ENCODE peak calls at places on chromosomes 5 and 9, in four cellular contexts. Y, H, Q and J are unnamed samples.

GRCh38 chr9:4792572-4793411 is at the start of gene RCL1:
- DNase-seq in Q (peak), Y (peak), H (peak), J (peak)

GRCh38 chr5:109836280-109836679 is 146.6 kb downstream of the MAN2A1 start:
- DNase-seq in Q (no peak), H (no peak), Y (no peak), J (no peak)

GRCh38 chr5:56175465-56175864 is 57.7 kb downstream of the ANKRD55 start:
- DNase-seq in Q (no peak), Y (no peak), H (no peak), J (no peak)

GRCh38 chr5:39049298-39049697 is 24.9 kb downstream of the RICTOR start:
- DNase-seq in Q (no peak), H (no peak), Y (no peak), J (no peak)

GRCh38 chr5:147613359-147613758 is 103.5 kb upstream of the DPYSL3 start:
- DNase-seq in Q (no peak), Y (no peak), H (no peak), J (no peak)

GRCh38 chr5:84384604-84385575 is at the start of gene EDIL3:
- DNase-seq in H (no peak), Q (peak), Y (peak), J (peak)

GRCh38 chr5:125485003-125485641 is 738.7 kb upstream of the ZNF608 start:
- DNase-seq in Q (no peak), Y (no peak), H (no peak), J (peak)

GRCh38 chr5:127254729-127255284 is 35.8 kb upstream of the MEGF10 start:
- DNase-seq in Y (no peak), Q (no peak), H (no peak), J (no peak)

GRCh38 chr5:151568036-151568435 is 23.1 kb downstream of the FAT2 start:
- DNase-seq in H (no peak), Y (no peak), Q (peak), J (no peak)

GRCh38 chr5:139690385-139691274 is 42.5 kb downstream of the CXXC5 start:
- DNase-seq in H (no peak), Y (no peak), Q (no peak), J (peak)

GRCh38 chr9:120331913-120332312 is 248.1 kb downstream of the CDK5RAP2 start:
- DNase-seq in H (no peak), Q (no peak), Y (no peak), J (no peak)

GRCh38 chr9:70324963-70325362 is 66.2 kb downstream of the SMC5 start:
- DNase-seq in H (no peak), Y (no peak), Q (no peak), J (no peak)

GRCh38 chr5:150289551-150290390 is at the start of gene CAMK2A:
- DNase-seq in H (no peak), Q (no peak), Y (peak), J (no peak)

GRCh38 chr5:168528521-168529360 is at the start of gene FBLL1:
- DNase-seq in H (peak), Q (no peak), Y (peak), J (peak)

GRCh38 chr5:160434022-160434531 is 12.4 kb downstream of the PTTG1 start:
- DNase-seq in Y (peak), H (no peak), Q (no peak), J (peak)

GRCh38 chr9:95670122-95670521 is 153.4 kb upstream of the PTCH1 start:
- DNase-seq in H (no peak), Q (no peak), Y (no peak), J (no peak)

GRCh38 chr5:143106175-143106574 is 297.3 kb downstream of the NR3C1 start:
- DNase-seq in Q (no peak), H (no peak), Y (peak), J (no peak)

GRCh38 chr9:109857337-109857736 is 77.3 kb downstream of the PALM2AKAP2 start:
- DNase-seq in H (no peak), Y (no peak), Q (no peak), J (no peak)

GRCh38 chr9:27373851-27374250 is 76.9 kb upstream of the EQTN start:
- DNase-seq in H (no peak), Q (no peak), Y (no peak), J (no peak)

GRCh38 chr9:129491486-129491855 is 129.4 kb downstream of the C9orf50 start:
- DNase-seq in Q (no peak), Y (no peak), H (no peak), J (no peak)

GRCh38 chr9:120926397-120926928 is at the start of gene TRAF1:
- DNase-seq in Y (no peak), H (no peak), Q (peak), J (no peak)

GRCh38 chr9:88007291-88007650 is 32.9 kb upstream of the CDK20 start:
- DNase-seq in Q (no peak), H (peak), Y (peak), J (no peak)

GRCh38 chr9:25648116-25648515 is 30.1 kb downstream of the TUSC1 start:
- DNase-seq in H (no peak), Q (no peak), Y (no peak), J (no peak)

GRCh38 chr9:1276474-1276873 is 226.3 kb downstream of the DMRT2 start:
- DNase-seq in Q (no peak), Y (no peak), H (no peak), J (no peak)

GRCh38 chr9:27632254-27632653 is 59.0 kb upstream of the C9orf72 start:
- DNase-seq in Q (no peak), H (no peak), Y (no peak), J (no peak)

GRCh38 chr5:122258241-122258640 is 53.8 kb upstream of the SNCAIP start:
- DNase-seq in Q (no peak), H (no peak), Y (no peak), J (no peak)

GRCh38 chr9:80157561-80157983 is 585.8 kb downstream of the TLE4 start:
- DNase-seq in Y (no peak), Q (no peak), H (no peak), J (no peak)

GRCh38 chr9:4740623-4741364 is at the start of gene AK3:
- DNase-seq in H (peak), Q (peak), Y (peak), J (peak)

GRCh38 chr9:18233311-18233710 is 240.6 kb upstream of the ADAMTSL1 start:
- DNase-seq in H (no peak), Q (no peak), Y (no peak), J (no peak)

GRCh38 chr9:631596-631995 is 209.9 kb upstream of the DMRT1 start:
- DNase-seq in Y (no peak), Q (no peak), H (no peak), J (no peak)

GRCh38 chr5:110262754-110263153 is 463.7 kb downstream of the TMEM232 start:
- DNase-seq in H (no peak), Q (no peak), Y (no peak), J (no peak)

GRCh38 chr5:97067296-97067695 is 75.1 kb downstream of the LIX1 start:
- DNase-seq in H (no peak), Q (no peak), Y (no peak), J (no peak)

GRCh38 chr9:32251539-32251938 is 132.9 kb upstream of the ACO1 start:
- DNase-seq in H (peak), Y (peak), Q (no peak), J (peak)

GRCh38 chr5:172669808-172670402 is 28.8 kb downstream of the NEURL1B start:
- DNase-seq in Y (peak), H (no peak), Q (no peak), J (no peak)

GRCh38 chr9:112971415-112971814 is 40.6 kb downstream of the ZNF883 start:
- DNase-seq in Y (peak), H (no peak), Q (no peak), J (peak)

GRCh38 chr5:132497488-132497997 is 7.0 kb upstream of the IRF1 start:
- DNase-seq in Q (peak), Y (no peak), H (no peak), J (no peak)

GRCh38 chr9:3532158-3532557 is 6.4 kb upstream of the RFX3 start:
- DNase-seq in H (no peak), Q (no peak), Y (no peak), J (no peak)

GRCh38 chr5:61280205-61280604 is 51.9 kb upstream of the ZSWIM6 start:
- DNase-seq in Q (no peak), Y (no peak), H (no peak), J (no peak)

GRCh38 chr9:116686693-116687073 is 422 bp upstream of the TRIM32 start:
- DNase-seq in H (no peak), Y (peak), Q (no peak), J (no peak)